ENCODE peak calls at places on chromosome 2, in four cellular contexts. One of them, this sample, is unnamed.

GRCh38 chr2:201329409-201329808 is 27.7 kb downstream of the FLACC1 start:
- DNase-seq in endothelial cell: no peak
- DNase-seq in tibial nerve: no peak
- DNase-seq in cardiac muscle cell: no peak
- DNase-seq in this sample: no peak

GRCh38 chr2:225779829-225780228 is 380.3 kb downstream of the NYAP2 start:
- DNase-seq in endothelial cell: no peak
- DNase-seq in tibial nerve: no peak
- DNase-seq in cardiac muscle cell: no peak
- DNase-seq in this sample: no peak

GRCh38 chr2:47039913-47040562 is 115.1 kb downstream of the STPG4 start:
- DNase-seq in endothelial cell: no peak
- DNase-seq in tibial nerve: no peak
- DNase-seq in cardiac muscle cell: no peak
- DNase-seq in this sample: no peak

GRCh38 chr2:1915746-1916145 is 171.4 kb upstream of the PXDN start:
- DNase-seq in endothelial cell: no peak
- DNase-seq in tibial nerve: no peak
- DNase-seq in cardiac muscle cell: no peak
- DNase-seq in this sample: no peak

GRCh38 chr2:164655750-164656149 is 34.5 kb upstream of the GRB14 start:
- DNase-seq in endothelial cell: no peak
- DNase-seq in tibial nerve: no peak
- DNase-seq in cardiac muscle cell: no peak
- DNase-seq in this sample: no peak

GRCh38 chr2:167191588-167191987 is 303.3 kb downstream of the XIRP2 start:
- DNase-seq in endothelial cell: no peak
- DNase-seq in tibial nerve: no peak
- DNase-seq in cardiac muscle cell: no peak
- DNase-seq in this sample: no peak

GRCh38 chr2:12778811-12779574 is 62.3 kb downstream of the TRIB2 start:
- DNase-seq in endothelial cell: no peak
- DNase-seq in tibial nerve: no peak
- DNase-seq in cardiac muscle cell: no peak
- DNase-seq in this sample: no peak

GRCh38 chr2:10169581-10169980 is 47.0 kb downstream of the RRM2 start:
- DNase-seq in endothelial cell: no peak
- DNase-seq in tibial nerve: no peak
- DNase-seq in cardiac muscle cell: no peak
- DNase-seq in this sample: no peak

GRCh38 chr2:188024811-188025210 is 266.9 kb upstream of the GULP1 start:
- DNase-seq in endothelial cell: no peak
- DNase-seq in tibial nerve: no peak
- DNase-seq in cardiac muscle cell: no peak
- DNase-seq in this sample: no peak

GRCh38 chr2:32780961-32781360 is 153.1 kb downstream of the TTC27 start:
- DNase-seq in endothelial cell: no peak
- DNase-seq in tibial nerve: no peak
- DNase-seq in cardiac muscle cell: no peak
- DNase-seq in this sample: no peak

GRCh38 chr2:101306410-101306809 is 2.1 kb downstream of the RNF149 start:
- DNase-seq in endothelial cell: no peak
- DNase-seq in tibial nerve: no peak
- DNase-seq in cardiac muscle cell: no peak
- DNase-seq in this sample: no peak

GRCh38 chr2:30958571-30959220 is 151.4 kb upstream of the CAPN13 start:
- DNase-seq in endothelial cell: no peak
- DNase-seq in tibial nerve: no peak
- DNase-seq in cardiac muscle cell: no peak
- DNase-seq in this sample: no peak

GRCh38 chr2:19796036-19796703 is 105.6 kb downstream of the TTC32 start:
- DNase-seq in endothelial cell: no peak
- DNase-seq in tibial nerve: no peak
- DNase-seq in cardiac muscle cell: no peak
- DNase-seq in this sample: no peak

GRCh38 chr2:237483018-237483731 is 3.9 kb upstream of the MLPH start:
- DNase-seq in endothelial cell: no peak
- DNase-seq in tibial nerve: no peak
- DNase-seq in cardiac muscle cell: no peak
- DNase-seq in this sample: no peak

GRCh38 chr2:145186303-145186702 is 666.4 kb upstream of the ZEB2 start:
- DNase-seq in endothelial cell: no peak
- DNase-seq in tibial nerve: peak
- DNase-seq in cardiac muscle cell: no peak
- DNase-seq in this sample: no peak

GRCh38 chr2:219887870-219888269 is 260.4 kb downstream of the SLC4A3 start:
- DNase-seq in endothelial cell: no peak
- DNase-seq in tibial nerve: no peak
- DNase-seq in cardiac muscle cell: no peak
- DNase-seq in this sample: no peak

GRCh38 chr2:60958800-60959199 is 58.7 kb upstream of the PEX13 start:
- DNase-seq in endothelial cell: no peak
- DNase-seq in tibial nerve: no peak
- DNase-seq in cardiac muscle cell: no peak
- DNase-seq in this sample: no peak

GRCh38 chr2:172299741-172300140 is 127.6 kb upstream of the ITGA6 start:
- DNase-seq in endothelial cell: no peak
- DNase-seq in tibial nerve: no peak
- DNase-seq in cardiac muscle cell: no peak
- DNase-seq in this sample: peak

DNA sequence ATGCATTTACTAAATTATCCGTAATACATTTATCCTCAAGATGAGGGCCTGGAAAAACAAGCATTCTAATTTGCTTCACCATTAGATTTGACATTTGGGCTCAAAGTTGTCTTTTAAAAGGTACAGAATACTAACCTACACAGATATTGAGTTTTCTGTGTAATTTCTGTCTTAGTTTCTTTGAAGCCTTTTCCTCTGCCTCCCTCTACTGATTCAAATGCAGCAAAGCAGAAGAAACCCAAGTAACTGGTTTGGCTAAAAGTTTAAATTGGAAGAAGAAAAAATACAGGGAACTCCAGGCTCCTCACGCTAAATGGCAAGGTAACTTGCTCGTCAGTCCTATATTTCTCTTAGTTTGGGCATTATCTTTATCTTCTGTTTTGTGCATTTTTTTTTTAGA is 53.3 kb upstream of the SLC5A7 start:
- DNase-seq in endothelial cell: no peak
- DNase-seq in tibial nerve: no peak
- DNase-seq in cardiac muscle cell: peak
- DNase-seq in this sample: no peak
- TF ChIP-seq CTCF in endothelial cell: no peak
- TF ChIP-seq CTCF in tibial nerve: no peak
- TF ChIP-seq CTCF in cardiac muscle cell: peak
- TF ChIP-seq CTCF in this sample: no peak

GRCh38 chr2:170820647-170821630 is 4.3 kb downstream of the GAD1 start:
- DNase-seq in endothelial cell: no peak
- DNase-seq in tibial nerve: no peak
- DNase-seq in cardiac muscle cell: no peak
- DNase-seq in this sample: no peak

GRCh38 chr2:170821631-170822291 is 5.1 kb downstream of the GAD1 start:
- DNase-seq in endothelial cell: no peak
- DNase-seq in tibial nerve: no peak
- DNase-seq in cardiac muscle cell: no peak
- DNase-seq in this sample: no peak

GRCh38 chr2:170823800-170824153 is 7.1 kb downstream of the GAD1 start:
- DNase-seq in endothelial cell: no peak
- DNase-seq in tibial nerve: no peak
- DNase-seq in cardiac muscle cell: no peak
- DNase-seq in this sample: no peak

GRCh38 chr2:170822885-170823799 is 6.5 kb downstream of the GAD1 start:
- DNase-seq in endothelial cell: no peak
- DNase-seq in tibial nerve: no peak
- DNase-seq in cardiac muscle cell: no peak
- DNase-seq in this sample: no peak

GRCh38 chr2:170822292-170822884 is 5.7 kb downstream of the GAD1 start:
- DNase-seq in endothelial cell: peak
- DNase-seq in tibial nerve: no peak
- DNase-seq in cardiac muscle cell: no peak
- DNase-seq in this sample: no peak
- TF ChIP-seq CTCF in endothelial cell: peak
- TF ChIP-seq CTCF in tibial nerve: no peak
- TF ChIP-seq CTCF in cardiac muscle cell: peak
- TF ChIP-seq CTCF in this sample: no peak

GRCh38 chr2:132426033-132426432 is 9.4 kb downstream of the GPR39 start:
- DNase-seq in endothelial cell: no peak
- DNase-seq in tibial nerve: no peak
- DNase-seq in cardiac muscle cell: no peak
- DNase-seq in this sample: no peak

GRCh38 chr2:132421198-132421780 is 4.7 kb downstream of the GPR39 start:
- DNase-seq in endothelial cell: no peak
- DNase-seq in tibial nerve: no peak
- DNase-seq in cardiac muscle cell: no peak
- DNase-seq in this sample: no peak

GRCh38 chr2:132420776-132421175 is 4.2 kb downstream of the GPR39 start:
- DNase-seq in endothelial cell: no peak
- DNase-seq in tibial nerve: no peak
- DNase-seq in cardiac muscle cell: no peak
- DNase-seq in this sample: no peak

GRCh38 chr2:132426621-132427020 is 10.0 kb downstream of the GPR39 start:
- DNase-seq in endothelial cell: no peak
- DNase-seq in tibial nerve: no peak
- DNase-seq in cardiac muscle cell: no peak
- DNase-seq in this sample: no peak

DNA sequence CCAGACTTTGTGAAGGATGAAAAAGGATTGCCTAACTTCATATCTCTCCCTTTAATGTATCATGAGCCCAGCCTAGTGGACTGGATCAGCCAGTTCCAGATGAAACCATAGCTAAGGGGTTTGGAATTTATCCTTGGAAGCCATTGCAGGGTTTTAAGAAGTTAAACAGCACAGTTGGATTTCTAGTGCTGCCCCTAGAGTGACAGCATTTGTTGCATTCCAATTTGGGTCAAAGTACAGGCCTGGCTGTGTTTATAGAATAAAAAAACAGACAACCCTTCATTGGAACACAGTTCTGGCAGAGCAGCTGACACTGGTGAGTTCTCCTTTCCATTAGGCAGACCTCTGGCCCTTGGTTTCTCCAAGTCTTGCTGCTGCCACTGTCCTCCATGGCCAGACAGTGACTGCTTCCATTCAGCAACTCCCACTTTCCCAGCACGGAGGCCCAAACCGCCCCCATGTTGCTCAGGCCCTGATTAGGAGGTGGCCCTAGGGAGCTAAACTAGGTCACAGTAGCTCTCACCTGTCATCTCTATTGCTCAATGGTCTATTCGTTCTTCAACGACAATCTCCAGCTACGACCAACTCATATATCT is 8.0 kb downstream of the GPR39 start:
- DNase-seq in endothelial cell: no peak
- DNase-seq in tibial nerve: no peak
- DNase-seq in cardiac muscle cell: no peak
- DNase-seq in this sample: no peak
- TF ChIP-seq CTCF in endothelial cell: no peak
- TF ChIP-seq CTCF in tibial nerve: no peak
- TF ChIP-seq CTCF in cardiac muscle cell: no peak
- TF ChIP-seq CTCF in this sample: no peak

GRCh38 chr2:136117391-136117841 is 533 bp downstream of the CXCR4 start:
- DNase-seq in endothelial cell: peak
- DNase-seq in tibial nerve: no peak
- DNase-seq in cardiac muscle cell: peak
- DNase-seq in this sample: no peak
- TF ChIP-seq CTCF in endothelial cell: no peak
- TF ChIP-seq CTCF in tibial nerve: no peak
- TF ChIP-seq CTCF in cardiac muscle cell: peak
- TF ChIP-seq CTCF in this sample: no peak

DNA sequence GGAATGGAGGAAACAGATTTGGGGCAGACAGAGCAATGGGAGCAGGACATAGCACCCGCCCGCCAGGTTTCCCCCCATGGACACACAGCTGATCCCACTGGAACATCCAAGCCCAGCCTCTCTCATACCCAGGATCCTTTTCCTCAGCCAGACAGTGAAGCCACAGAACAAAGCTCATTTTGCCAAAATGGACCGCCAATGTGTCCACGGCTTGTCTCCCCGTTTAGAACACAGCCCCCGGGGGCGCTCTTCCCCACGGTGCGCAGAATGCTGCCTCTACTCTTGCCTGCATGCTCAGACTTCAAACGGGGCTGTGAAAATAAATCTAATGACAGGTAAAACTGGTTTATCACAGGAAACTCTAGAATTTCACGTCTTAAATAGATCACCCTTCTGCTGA is 548.5 kb upstream of the ID2 start:
- DNase-seq in endothelial cell: no peak
- DNase-seq in tibial nerve: no peak
- DNase-seq in cardiac muscle cell: no peak
- DNase-seq in this sample: no peak
- TF ChIP-seq CTCF in endothelial cell: no peak
- TF ChIP-seq CTCF in tibial nerve: no peak
- TF ChIP-seq CTCF in cardiac muscle cell: no peak
- TF ChIP-seq CTCF in this sample: no peak

DNA sequence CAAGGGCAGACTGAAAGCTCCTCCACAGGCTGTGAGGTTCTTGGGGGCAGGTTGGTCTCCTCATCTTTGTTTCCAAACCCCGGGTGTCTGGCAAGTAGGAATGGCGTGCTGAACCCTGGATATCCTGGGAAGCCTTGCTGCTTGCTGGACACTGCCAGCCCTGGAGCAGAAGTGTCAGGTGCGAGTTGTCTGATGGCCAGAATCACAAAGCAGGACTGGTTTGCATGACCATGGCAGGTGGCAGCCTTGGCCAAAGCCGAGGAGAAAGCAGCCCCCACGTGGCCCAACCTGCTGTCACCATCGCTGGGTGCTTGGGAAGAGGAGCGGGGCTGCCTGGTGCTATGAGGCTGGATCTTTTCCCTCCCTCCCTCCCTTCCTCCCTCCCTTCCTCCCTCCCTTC is 309.5 kb upstream of the HS6ST1 start:
- DNase-seq in endothelial cell: no peak
- DNase-seq in tibial nerve: no peak
- DNase-seq in cardiac muscle cell: no peak
- DNase-seq in this sample: no peak
- TF ChIP-seq CTCF in endothelial cell: no peak
- TF ChIP-seq CTCF in tibial nerve: no peak
- TF ChIP-seq CTCF in cardiac muscle cell: no peak
- TF ChIP-seq CTCF in this sample: no peak

DNA sequence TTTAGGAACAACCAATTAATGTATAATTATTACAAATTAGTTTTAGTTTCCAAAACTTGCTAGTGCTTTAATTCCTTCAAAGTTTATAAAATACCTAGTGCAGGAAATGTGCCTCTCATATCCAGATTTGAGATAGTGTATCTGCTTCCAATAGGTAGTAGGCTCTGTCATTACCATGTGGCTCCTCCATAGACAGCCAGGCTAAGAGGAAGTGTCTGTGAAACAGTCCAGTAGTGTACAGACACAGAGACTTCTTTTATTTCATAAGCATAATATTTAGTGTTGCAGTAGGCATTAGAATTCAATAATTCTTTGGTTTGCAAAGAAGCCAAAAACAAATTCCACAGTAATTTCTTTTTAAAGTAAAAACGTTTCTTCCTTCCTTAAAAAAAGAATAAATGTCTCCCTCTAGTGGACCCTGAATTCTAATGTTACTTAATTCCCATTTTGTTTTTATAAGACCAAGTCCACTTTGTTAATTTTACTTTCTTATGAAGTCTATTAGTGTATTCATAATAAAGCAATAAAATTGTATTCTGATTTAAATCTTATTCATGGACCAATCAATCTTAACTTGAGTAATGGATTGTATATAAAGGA is 101.2 kb downstream of the NEB start:
- DNase-seq in endothelial cell: no peak
- DNase-seq in tibial nerve: no peak
- DNase-seq in cardiac muscle cell: no peak
- DNase-seq in this sample: no peak
- TF ChIP-seq CTCF in endothelial cell: peak
- TF ChIP-seq CTCF in tibial nerve: no peak
- TF ChIP-seq CTCF in cardiac muscle cell: peak
- TF ChIP-seq CTCF in this sample: no peak

GRCh38 chr2:8628870-8629209 is 53.0 kb upstream of the ID2 start:
- DNase-seq in endothelial cell: no peak
- DNase-seq in tibial nerve: no peak
- DNase-seq in cardiac muscle cell: no peak
- DNase-seq in this sample: no peak
- TF ChIP-seq CTCF in endothelial cell: no peak
- TF ChIP-seq CTCF in tibial nerve: no peak
- TF ChIP-seq CTCF in cardiac muscle cell: no peak
- TF ChIP-seq CTCF in this sample: no peak